ENCODE peak calls at places on chromosomes 16 and 17, in five cellular contexts. T is tibial artery, M is left lobe of liver, N is DMS53, S is gastrocnemius medialis. H is an unnamed sample.

GRCh38 chr17:50128441-50129302 is 1.3 kb downstream of the SAMD14 start:
- DNase-seq in T (no peak), S (no peak), N (peak; percentile 45), M (peak; percentile 42), H (peak; percentile 22)

GRCh38 chr16:31135535-31136286 is at the start of gene PRSS8:
- DNase-seq in M (peak; percentile 88), T (no peak), N (peak; percentile 78), S (no peak), H (peak; percentile 69)

GRCh38 chr17:80328620-80329380 is 68.1 kb downstream of the RNF213 start:
- DNase-seq in N (no peak), S (no peak), M (no peak), T (no peak), H (no peak)

GRCh38 chr17:36468903-36469635 is 17.4 kb upstream of the ZNHIT3 start:
- DNase-seq in N (peak; percentile 76), M (no peak), T (no peak), S (no peak), H (peak; percentile 56)

GRCh38 chr17:63447688-63448005 is 1.5 kb upstream of the CYB561 start:
- DNase-seq in M (no peak), T (no peak), N (peak; percentile 76), S (no peak), H (peak; percentile 75)

GRCh38 chr17:17808706-17809432 is 27.9 kb downstream of the SREBF1 start:
- DNase-seq in S (no peak), T (no peak), N (no peak), M (no peak), H (no peak)

GRCh38 chr16:4309833-4310266 is 6.0 kb upstream of the GLIS2 start:
- DNase-seq in N (peak; percentile 84), S (no peak), M (no peak), T (peak; percentile 47), H (peak; percentile 79)

GRCh38 chr17:47987240-47987835 is 16.4 kb downstream of the CDK5RAP3 start:
- DNase-seq in T (no peak), S (no peak), M (no peak), N (peak; percentile 76), H (peak; percentile 98)

GRCh38 chr16:47358816-47359215 is 102.0 kb downstream of the ITFG1 start:
- DNase-seq in S (no peak), M (no peak), N (no peak), T (no peak), H (no peak)

GRCh38 chr17:19023209-19023999 is 18.8 kb upstream of the FAM83G start:
- DNase-seq in N (no peak), T (no peak), M (no peak), S (no peak), H (no peak)

H was measured in NCI-H69.